ENCODE peak calls at places on chromosomes 2 and 18, in four cellular contexts. U is PC-3, F is stromal cell of bone marrow, J is HuH-7. H is an unnamed sample.

GRCh38 chr2:147345246-147345645 is 499.6 kb upstream of the ACVR2A start:
- DNase-seq in U (peak), F (peak), J (no peak), H (no peak)

GRCh38 chr18:48817021-48817461 is 133.7 kb downstream of the SMAD7 start:
- DNase-seq in U (no peak), F (no peak), J (no peak), H (no peak)

GRCh38 chr2:84429328-84429727 is 29.8 kb downstream of the SUCLG1 start:
- DNase-seq in U (no peak), F (no peak), J (no peak), H (no peak)

GRCh38 chr18:78638889-78639596 is 340.6 kb upstream of the SALL3 start:
- DNase-seq in U (no peak), F (no peak), J (no peak), H (no peak)

GRCh38 chr2:106075038-106075437 is 119.1 kb downstream of the UXS1 start:
- DNase-seq in U (no peak), F (no peak), J (no peak), H (no peak)

GRCh38 chr18:79943608-79944125 is 7.8 kb downstream of the SLC66A2 start:
- DNase-seq in U (no peak), F (no peak), J (no peak), H (no peak)

GRCh38 chr2:235026649-235027557 is 75.1 kb downstream of the SH3BP4 start:
- DNase-seq in U (peak), F (no peak), J (no peak), H (no peak)

GRCh38 chr2:111068435-111069058 is 52.2 kb upstream of the BCL2L11 start:
- DNase-seq in U (peak), F (no peak), J (no peak), H (no peak)

GRCh38 chr2:20439503-20439902 is 7.4 kb upstream of the RHOB start:
- DNase-seq in U (no peak), F (no peak), J (no peak), H (no peak)

GRCh38 chr2:100060875-100061274 is 81.5 kb downstream of the AFF3 start:
- DNase-seq in U (no peak), F (no peak), J (no peak), H (no peak)

GRCh38 chr2:9594361-9595063 is 36.3 kb downstream of the YWHAQ start:
- DNase-seq in U (peak), F (peak), J (no peak), H (peak)

GRCh38 chr2:221434155-221434554 is 137.9 kb downstream of the EPHA4 start:
- DNase-seq in U (no peak), F (no peak), J (no peak), H (no peak)

GRCh38 chr2:230170532-230170931 is 49.3 kb downstream of the SP110 start:
- DNase-seq in U (peak), F (no peak), J (peak), H (no peak)

GRCh38 chr2:27489118-27489497 is 435 bp downstream of the IFT172 start:
- DNase-seq in U (no peak), F (no peak), J (no peak), H (no peak)

GRCh38 chr2:99611786-99612185 is 122.0 kb upstream of the REV1 start:
- DNase-seq in U (no peak), F (no peak), J (no peak), H (no peak)

GRCh38 chr2:231411237-231411636 is 15.7 kb downstream of the B3GNT7 start:
- DNase-seq in U (peak), F (no peak), J (no peak), H (no peak)

GRCh38 chr2:55018619-55019018 is 31.6 kb downstream of the RTN4 start:
- DNase-seq in U (no peak), F (no peak), J (no peak), H (no peak)

GRCh38 chr18:11089931-11090715 is 59.2 kb downstream of the PIEZO2 start:
- DNase-seq in U (no peak), F (no peak), J (no peak), H (no peak)

GRCh38 chr2:24269270-24269669 is 91.1 kb downstream of the ITSN2 start:
- DNase-seq in U (peak), F (peak), J (no peak), H (no peak)

GRCh38 chr2:190533968-190534309 is 583 bp downstream of the NEMP2 start:
- DNase-seq in U (no peak), F (no peak), J (no peak), H (no peak)

GRCh38 chr2:46095821-46096220 is 201.4 kb upstream of the EPAS1 start:
- DNase-seq in U (no peak), F (no peak), J (no peak), H (no peak)

GRCh38 chr2:189421644-189422043 is 19.6 kb upstream of the WDR75 start:
- DNase-seq in U (peak), F (no peak), J (no peak), H (no peak)

GRCh38 chr2:150567771-150568278 is 80.4 kb upstream of the RND3 start:
- DNase-seq in U (no peak), F (no peak), J (no peak), H (peak)

GRCh38 chr18:79139206-79139605 is 70.0 kb downstream of the ATP9B start:
- DNase-seq in U (no peak), F (no peak), J (no peak), H (peak)

GRCh38 chr2:220619525-220620267 is 952.4 kb downstream of the EPHA4 start:
- DNase-seq in U (peak), F (no peak), J (no peak), H (no peak)

GRCh38 chr2:128495996-128496547 is 177.4 kb upstream of the HS6ST1 start:
- DNase-seq in U (no peak), F (no peak), J (no peak), H (no peak)

GRCh38 chr18:6605115-6605869 is 124.2 kb upstream of the ARHGAP28 start:
- DNase-seq in U (peak), F (peak), J (no peak), H (no peak)

GRCh38 chr18:9774150-9774549 is 66.0 kb downstream of the RAB31 start:
- DNase-seq in U (no peak), F (no peak), J (no peak), H (no peak)

GRCh38 chr2:234395801-234396478 is 100.9 kb downstream of the ARL4C start:
- DNase-seq in U (no peak), F (no peak), J (no peak), H (no peak)

GRCh38 chr18:4807495-4808293 is 352.6 kb upstream of the DLGAP1 start:
- DNase-seq in U (no peak), F (no peak), J (no peak), H (no peak)

GRCh38 chr2:168439536-168439935 is 16.5 kb upstream of the CERS6 start:
- DNase-seq in U (peak), F (no peak), J (no peak), H (no peak)

GRCh38 chr2:219522111-219523030 is 8.1 kb downstream of the ASIC4 start:
- DNase-seq in U (peak), F (peak), J (peak), H (no peak)